ENCODE peak calls at places on chromosomes 2 and 18, in five cellular contexts. One of them, this sample, is unnamed.

GRCh38 chr2:119283873-119284331 is 60.3 kb downstream of the STEAP3 start:
- DNase-seq in GM12878: no peak
- DNase-seq in H1: no peak
- DNase-seq in HepG2: no peak
- DNase-seq in K562: no peak
- DNase-seq in this sample: no peak

GRCh38 chr2:207143474-207144190 is 22.1 kb downstream of the KLF7 start:
- DNase-seq in GM12878: no peak
- DNase-seq in H1: no peak
- DNase-seq in HepG2: no peak
- DNase-seq in K562: no peak
- DNase-seq in this sample: no peak

GRCh38 chr2:86704482-86704971 is 15.6 kb upstream of the RMND5A start:
- DNase-seq in GM12878: no peak
- DNase-seq in H1: no peak
- DNase-seq in HepG2: peak; percentile 70
- DNase-seq in K562: no peak
- DNase-seq in this sample: peak; percentile 69

GRCh38 chr18:59593291-59593717 is 103.9 kb downstream of the CCBE1 start:
- DNase-seq in GM12878: no peak
- DNase-seq in H1: no peak
- DNase-seq in HepG2: no peak
- DNase-seq in K562: no peak
- DNase-seq in this sample: no peak

GRCh38 chr2:161419338-161419965 is 3.4 kb downstream of the TBR1 start:
- DNase-seq in GM12878: no peak
- DNase-seq in H1: no peak
- DNase-seq in HepG2: no peak
- DNase-seq in K562: no peak
- DNase-seq in this sample: no peak

GRCh38 chr2:5482929-5483331 is 209.3 kb upstream of the SOX11 start:
- DNase-seq in GM12878: no peak
- DNase-seq in H1: no peak
- DNase-seq in HepG2: no peak
- DNase-seq in K562: no peak
- DNase-seq in this sample: no peak

GRCh38 chr2:84958135-84959044 is 12.6 kb upstream of the KCMF1 start:
- DNase-seq in GM12878: no peak
- DNase-seq in H1: peak; percentile 99
- DNase-seq in HepG2: peak; percentile 80
- DNase-seq in K562: no peak
- DNase-seq in this sample: peak; percentile 96

GRCh38 chr2:54348672-54349071 is 92.6 kb upstream of the TSPYL6 start:
- DNase-seq in GM12878: no peak
- DNase-seq in H1: no peak
- DNase-seq in HepG2: peak; percentile 48
- DNase-seq in K562: no peak
- DNase-seq in this sample: no peak

GRCh38 chr2:233387667-233388528 is 33.6 kb downstream of the DGKD start:
- DNase-seq in GM12878: no peak
- DNase-seq in H1: no peak
- DNase-seq in HepG2: peak; percentile 85
- DNase-seq in K562: no peak
- DNase-seq in this sample: peak; percentile 66

GRCh38 chr2:126634273-126634861 is 21.6 kb upstream of the GYPC start:
- DNase-seq in GM12878: no peak
- DNase-seq in H1: no peak
- DNase-seq in HepG2: no peak
- DNase-seq in K562: peak; percentile 30
- DNase-seq in this sample: peak; percentile 23

GRCh38 chr18:36066731-36067117 is 635 bp downstream of the RPRD1A start:
- DNase-seq in GM12878: no peak
- DNase-seq in H1: no peak
- DNase-seq in HepG2: no peak
- DNase-seq in K562: peak; percentile 18
- DNase-seq in this sample: no peak
- TF ChIP-seq KDM1A in GM12878: no peak
- TF ChIP-seq KDM1A in H1: no peak
- TF ChIP-seq KDM1A in HepG2: no peak
- TF ChIP-seq KDM1A in K562: no peak
- TF ChIP-seq KDM1A in this sample: no peak

GRCh38 chr2:163756588-163756987 is 20.8 kb upstream of the FIGN start:
- DNase-seq in GM12878: no peak
- DNase-seq in H1: no peak
- DNase-seq in HepG2: no peak
- DNase-seq in K562: no peak
- DNase-seq in this sample: no peak

GRCh38 chr2:163759013-163759412 is 23.2 kb upstream of the FIGN start:
- DNase-seq in GM12878: no peak
- DNase-seq in H1: no peak
- DNase-seq in HepG2: no peak
- DNase-seq in K562: no peak
- DNase-seq in this sample: no peak

GRCh38 chr2:163753721-163754120 is 17.9 kb upstream of the FIGN start:
- DNase-seq in GM12878: no peak
- DNase-seq in H1: no peak
- DNase-seq in HepG2: no peak
- DNase-seq in K562: no peak
- DNase-seq in this sample: no peak

GRCh38 chr2:163755366-163755765 is 19.6 kb upstream of the FIGN start:
- DNase-seq in GM12878: no peak
- DNase-seq in H1: no peak
- DNase-seq in HepG2: no peak
- DNase-seq in K562: no peak
- DNase-seq in this sample: no peak

GRCh38 chr2:163757811-163758210 is 22.0 kb upstream of the FIGN start:
- DNase-seq in GM12878: no peak
- DNase-seq in H1: no peak
- DNase-seq in HepG2: no peak
- DNase-seq in K562: no peak
- DNase-seq in this sample: no peak
- TF ChIP-seq KDM1A in GM12878: no peak
- TF ChIP-seq KDM1A in H1: no peak
- TF ChIP-seq KDM1A in HepG2: no peak
- TF ChIP-seq KDM1A in K562: no peak
- TF ChIP-seq KDM1A in this sample: no peak

DNA sequence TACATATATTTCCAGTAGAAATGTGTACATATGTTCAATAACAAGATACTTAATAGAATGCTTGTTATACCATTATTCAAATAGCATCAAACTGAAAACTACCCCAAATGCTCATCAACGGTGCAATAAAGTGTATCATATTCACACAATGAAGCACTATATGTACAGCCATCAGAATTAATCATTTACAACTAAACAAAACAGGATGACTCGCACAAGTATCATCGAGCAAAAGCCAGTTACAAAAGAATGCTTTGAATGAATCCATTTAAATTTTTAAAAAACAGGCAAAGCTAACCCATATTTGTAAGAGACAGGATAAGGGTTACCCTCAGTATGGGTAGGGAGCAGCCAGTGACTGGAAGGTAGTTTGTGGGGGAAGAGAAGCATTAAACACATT is 132.8 kb upstream of the PDE1A start:
- DNase-seq in GM12878: no peak
- DNase-seq in H1: no peak
- DNase-seq in HepG2: no peak
- DNase-seq in K562: no peak
- DNase-seq in this sample: no peak
- TF ChIP-seq KDM1A in GM12878: no peak
- TF ChIP-seq KDM1A in H1: no peak
- TF ChIP-seq KDM1A in HepG2: no peak
- TF ChIP-seq KDM1A in K562: no peak
- TF ChIP-seq KDM1A in this sample: no peak

DNA sequence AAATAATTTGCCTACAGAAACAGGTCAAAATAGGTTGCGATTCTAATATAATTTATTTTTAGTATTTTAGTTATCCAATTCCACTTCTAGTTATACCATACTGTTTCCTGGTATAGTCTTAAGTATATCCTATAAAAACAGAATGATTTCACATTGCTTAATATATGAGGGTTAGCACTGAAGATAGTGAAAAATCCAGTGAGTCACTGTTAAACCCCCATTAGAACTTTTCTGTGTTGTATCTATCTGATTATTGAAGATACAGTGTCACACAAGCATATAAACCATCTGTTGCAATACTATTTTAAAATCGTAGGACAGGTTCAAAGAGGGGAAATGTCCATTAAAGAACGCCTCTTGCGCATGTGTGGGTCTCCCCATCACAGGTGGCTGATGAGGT is 110.0 kb downstream of the FEZ2 start:
- DNase-seq in GM12878: no peak
- DNase-seq in H1: no peak
- DNase-seq in HepG2: no peak
- DNase-seq in K562: no peak
- DNase-seq in this sample: no peak
- TF ChIP-seq KDM1A in GM12878: no peak
- TF ChIP-seq KDM1A in H1: no peak
- TF ChIP-seq KDM1A in HepG2: no peak
- TF ChIP-seq KDM1A in K562: no peak
- TF ChIP-seq KDM1A in this sample: no peak

DNA sequence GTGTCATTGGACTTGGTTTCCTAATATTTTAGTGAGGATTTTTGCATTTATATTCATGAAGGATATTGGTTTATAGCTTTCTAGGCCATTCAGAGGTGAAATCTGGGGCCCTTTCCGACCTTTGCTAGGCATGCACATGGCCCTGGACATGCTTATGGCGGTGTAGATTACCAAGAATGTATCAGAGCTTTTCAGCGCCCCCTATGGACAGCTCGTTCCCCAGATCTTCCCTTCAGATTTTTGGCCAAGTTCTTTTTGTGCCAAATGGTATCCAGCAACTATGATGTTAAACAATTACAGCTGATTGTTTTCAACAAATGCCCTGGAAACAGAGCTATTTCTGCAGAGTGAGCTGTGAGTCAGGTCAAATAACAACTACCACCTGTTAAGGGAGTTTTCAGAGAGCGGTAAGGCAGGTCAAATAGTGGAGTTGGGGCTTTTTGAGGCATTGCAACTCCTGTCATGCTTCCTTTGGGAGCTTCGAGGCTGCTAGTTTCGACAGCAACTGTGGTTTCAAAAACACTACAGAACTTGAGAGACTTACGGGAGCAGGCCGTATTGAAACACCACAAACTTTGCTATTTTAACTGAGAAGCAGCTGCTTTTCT is 188.3 kb downstream of the ZNF516 start:
- DNase-seq in GM12878: peak; percentile 37
- DNase-seq in H1: no peak
- DNase-seq in HepG2: no peak
- DNase-seq in K562: no peak
- DNase-seq in this sample: no peak
- TF ChIP-seq KDM1A in GM12878: no peak
- TF ChIP-seq KDM1A in H1: no peak
- TF ChIP-seq KDM1A in HepG2: no peak
- TF ChIP-seq KDM1A in K562: no peak
- TF ChIP-seq KDM1A in this sample: no peak

DNA sequence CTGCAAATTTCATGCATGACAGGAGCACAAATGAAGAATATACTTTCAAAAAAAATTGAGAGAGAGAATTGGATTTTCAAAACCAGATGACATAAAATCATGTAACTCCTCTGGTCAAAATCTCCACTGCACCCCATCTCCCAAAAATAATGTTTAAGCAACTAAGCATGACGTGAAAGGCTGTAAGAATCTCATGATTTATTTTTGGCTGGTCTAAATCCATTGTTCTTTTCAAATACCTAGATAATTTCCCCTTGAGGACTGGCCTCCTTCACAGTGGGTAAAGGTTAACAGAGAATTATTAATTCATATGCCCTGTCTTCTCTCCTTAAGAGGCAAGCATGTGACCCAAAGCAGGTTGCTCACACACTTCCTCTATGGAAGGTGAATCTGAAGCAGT is 101.5 kb upstream of the CCDC195 start:
- DNase-seq in GM12878: no peak
- DNase-seq in H1: no peak
- DNase-seq in HepG2: no peak
- DNase-seq in K562: no peak
- DNase-seq in this sample: no peak
- TF ChIP-seq KDM1A in GM12878: no peak
- TF ChIP-seq KDM1A in H1: no peak
- TF ChIP-seq KDM1A in HepG2: no peak
- TF ChIP-seq KDM1A in K562: no peak
- TF ChIP-seq KDM1A in this sample: no peak

This sample was measured in A549.